ENCODE peak calls at places on chromosomes 6 and 20, in seven cellular contexts. D, B, J, S, X, T and G are unnamed samples.

GRCh38 chr20:7984192-7984591 is 35.4 kb downstream of the TMX4 start:
- DNase-seq in X (no peak), B (no peak), S (no peak), T (no peak), D (no peak), J (no peak), G (no peak)

GRCh38 chr20:8073024-8073832 is 53.7 kb upstream of the TMX4 start:
- DNase-seq in T (no peak), X (peak; percentile 90), D (peak; percentile 88), S (peak; percentile 49), B (no peak), J (no peak), G (no peak)

GRCh38 chr6:52568320-52568719 is 8.5 kb downstream of the TRAM2 start:
- DNase-seq in J (no peak), S (no peak), T (no peak), X (no peak), D (no peak), B (no peak), G (no peak)

GRCh38 chr6:54288476-54288875 is 19.8 kb upstream of the TINAG start:
- DNase-seq in D (no peak), X (no peak), T (no peak), S (no peak), B (no peak), J (no peak), G (no peak)

GRCh38 chr6:138920906-138921305 is 67.1 kb downstream of the REPS1 start:
- DNase-seq in D (no peak), J (no peak), S (no peak), B (no peak), X (no peak), T (no peak), G (no peak)

GRCh38 chr6:32972353-32973143 is 4.2 kb downstream of the BRD2 start:
- DNase-seq in X (no peak), T (no peak), B (peak; percentile 79), S (no peak), D (no peak), J (no peak), G (no peak)

GRCh38 chr6:79676785-79677736 is 45.9 kb downstream of the SH3BGRL2 start:
- DNase-seq in X (no peak), D (no peak), J (no peak), B (no peak), S (no peak), T (no peak), G (no peak)

GRCh38 chr6:107658920-107659879 is 164.9 kb downstream of the SCML4 start:
- DNase-seq in D (no peak), B (no peak), X (peak; percentile 69), T (no peak), S (peak; percentile 45), J (no peak), G (no peak)

GRCh38 chr6:142696689-142697088 is 248.3 kb downstream of the HIVEP2 start:
- DNase-seq in D (peak; percentile 27), T (peak; percentile 63), S (no peak), J (peak; percentile 69), B (no peak), X (no peak), G (peak; percentile 32)

GRCh38 chr6:52317841-52318581 is 33.5 kb upstream of the MCM3 start:
- DNase-seq in B (peak; percentile 69), X (peak; percentile 61), D (peak; percentile 69), J (no peak), T (no peak), S (no peak), G (no peak)

GRCh38 chr6:108684809-108685329 is 124.2 kb downstream of the FOXO3 start:
- DNase-seq in D (no peak), B (no peak), X (peak; percentile 51), T (no peak), S (peak; percentile 45), J (no peak), G (no peak)

GRCh38 chr6:24766685-24767462 is 7.9 kb upstream of the GMNN start:
- DNase-seq in D (peak; percentile 61), X (peak; percentile 49), B (no peak), J (no peak), T (no peak), S (peak; percentile 11), G (no peak)

GRCh38 chr6:19024737-19025136 is 637.6 kb downstream of the RNF144B start:
- DNase-seq in X (peak; percentile 15), J (no peak), B (no peak), D (peak; percentile 51), T (no peak), S (peak; percentile 46), G (no peak)

GRCh38 chr6:25177629-25178028 is 101.5 kb upstream of the CARMIL1 start:
- DNase-seq in X (no peak), D (no peak), S (no peak), B (no peak), T (no peak), J (no peak), G (no peak)

GRCh38 chr6:135906542-135906941 is 55.0 kb downstream of the PDE7B start:
- DNase-seq in J (no peak), X (peak; percentile 79), D (peak; percentile 63), T (no peak), S (no peak), B (no peak), G (no peak)

GRCh38 chr20:4227085-4227821 is 211.9 kb upstream of the RNF24 start:
- DNase-seq in J (no peak), X (peak; percentile 73), S (no peak), D (peak; percentile 77), T (no peak), B (no peak), G (no peak)

GRCh38 chr20:7031222-7031621 is 263.7 kb downstream of the BMP2 start:
- DNase-seq in D (peak; percentile 12), S (no peak), B (no peak), T (no peak), J (no peak), X (no peak), G (no peak)

GRCh38 chr6:144581807-144582537 is 296.8 kb downstream of the UTRN start:
- DNase-seq in T (no peak), X (peak; percentile 44), J (no peak), D (peak; percentile 58), B (peak; percentile 46), S (no peak), G (no peak)

GRCh38 chr20:45392733-45393132 is 14.6 kb upstream of the TP53TG5 start:
- DNase-seq in S (no peak), B (no peak), J (no peak), X (no peak), D (no peak), T (no peak), G (no peak)

GRCh38 chr6:125236536-125237327 is 65.0 kb downstream of the HDDC2 start:
- DNase-seq in S (no peak), D (peak; percentile 52), J (no peak), X (peak; percentile 76), T (no peak), B (no peak), G (no peak)

GRCh38 chr6:80126657-80127350 is 20.3 kb downstream of the BCKDHB start:
- DNase-seq in X (no peak), J (no peak), D (no peak), S (no peak), T (no peak), B (peak; percentile 50), G (no peak)

GRCh38 chr20:46681032-46681854 is 8.0 kb downstream of the TP53RK start:
- DNase-seq in S (no peak), X (peak; percentile 44), B (peak; percentile 87), J (no peak), T (peak; percentile 53), D (peak; percentile 63), G (peak; percentile 56)

GRCh38 chr6:67287566-67287965 is 1347.5 kb upstream of the ADGRB3 start:
- DNase-seq in J (no peak), B (no peak), S (no peak), X (no peak), D (peak; percentile 48), T (no peak), G (no peak)

GRCh38 chr6:453152-453551 is 61.6 kb downstream of the IRF4 start:
- DNase-seq in J (peak; percentile 81), X (no peak), T (no peak), D (no peak), S (no peak), B (peak; percentile 48), G (peak; percentile 60)

GRCh38 chr6:104630955-104631354 is 228.8 kb downstream of the HACE1 start:
- DNase-seq in S (no peak), T (no peak), X (no peak), J (no peak), B (no peak), D (no peak), G (no peak)

GRCh38 chr6:118968416-118968815 is 33.5 kb upstream of the MCM9 start:
- DNase-seq in B (no peak), X (peak; percentile 1), S (peak; percentile 11), D (peak; percentile 43), T (no peak), J (no peak), G (no peak)
- TF ChIP-seq CTCF in B (no peak), X (peak; percentile 14), S (no peak), D (no peak), T (peak; percentile 11), J (peak; percentile 44), G (peak; percentile 36)

DNA sequence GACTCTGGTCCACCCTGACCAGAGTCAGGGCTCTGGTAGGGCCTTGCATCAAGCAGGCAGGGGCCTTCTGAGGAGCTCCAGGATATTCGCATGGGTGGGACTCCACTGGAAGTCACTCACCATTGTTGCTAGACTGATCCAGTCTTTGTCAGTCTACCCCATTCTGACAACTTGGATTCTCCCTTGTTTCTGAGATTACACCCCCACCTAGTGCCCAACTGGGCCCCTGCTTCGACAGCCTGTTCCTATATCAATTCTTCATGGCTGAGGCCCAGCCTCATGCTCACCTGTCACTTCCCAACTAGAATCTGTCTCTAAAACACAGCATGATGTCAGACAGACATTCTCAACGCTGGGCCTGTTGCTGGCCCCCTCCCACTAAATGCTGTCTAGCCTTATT is 5.2 kb downstream of the SLC35D3 start:
- DNase-seq in J (no peak), X (peak; percentile 10), T (no peak), D (peak; percentile 9), B (no peak), S (no peak), G (no peak)
- TF ChIP-seq CTCF in J (peak; percentile 21), X (peak; percentile 38), T (no peak), D (peak; percentile 29), B (no peak), S (peak; percentile 33), G (no peak)

GRCh38 chr6:29723666-29724588 is 693 bp downstream of the HLA-F start:
- DNase-seq in D (peak; percentile 5), J (peak; percentile 58), T (peak; percentile 69), S (no peak), X (no peak), B (peak; percentile 87), G (peak; percentile 76)
- TF ChIP-seq CTCF in D (no peak), J (no peak), T (no peak), S (no peak), X (no peak), B (no peak), G (no peak)

DNA sequence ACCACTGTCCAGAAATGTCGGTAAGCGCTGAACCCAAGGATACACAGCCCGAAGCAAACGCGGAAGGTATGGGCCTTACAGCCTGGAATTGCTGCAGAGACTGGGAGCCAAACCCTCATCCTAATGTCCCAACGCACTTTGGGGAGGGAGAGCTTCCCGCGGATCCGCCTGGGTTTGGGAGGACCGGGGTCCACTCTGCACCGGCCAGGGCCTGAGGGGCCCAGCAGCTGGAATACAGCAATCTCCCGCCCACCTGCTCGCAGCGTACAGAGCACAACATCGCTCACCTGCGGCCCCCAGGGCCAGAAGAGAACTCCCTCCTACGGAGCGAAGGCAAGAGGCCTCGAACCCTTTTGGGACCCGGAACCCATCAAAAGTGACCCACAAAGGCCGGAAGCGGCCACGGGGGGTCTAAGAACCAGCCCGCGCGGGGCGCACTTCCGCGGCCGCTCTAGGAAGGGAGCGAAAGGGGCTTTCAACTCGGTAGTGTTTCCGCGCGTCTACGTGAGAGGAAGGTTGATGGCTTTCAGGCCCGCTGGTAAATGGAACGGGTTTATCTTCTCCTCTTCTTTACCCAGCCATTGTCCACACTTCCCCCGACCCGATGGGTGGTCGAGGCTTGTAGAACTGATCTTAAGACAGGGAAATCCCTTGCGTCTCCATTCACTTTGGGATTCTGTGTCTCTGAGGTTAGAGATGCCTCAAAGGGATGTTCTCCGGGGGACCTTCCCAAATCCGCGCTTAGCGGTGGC is at the start of gene ZSCAN12:
- DNase-seq in X (peak; percentile 89), D (peak; percentile 92), B (peak; percentile 91), T (peak; percentile 90), S (peak; percentile 55), J (peak; percentile 84), G (peak; percentile 76)
- TF ChIP-seq CTCF in X (peak; percentile 65), D (peak; percentile 60), B (peak; percentile 38), T (peak; percentile 42), S (peak; percentile 79), J (peak; percentile 35), G (peak; percentile 33)